ENCODE peak calls at places on chromosomes 7 and 10, in four cellular contexts. U, V, Q and G are unnamed samples.

GRCh38 chr10:88033793-88034192 is 170.4 kb downstream of the PTEN start:
- DNase-seq in U (no peak), V (no peak), Q (no peak), G (no peak)

GRCh38 chr7:130996205-130996840 is 262.3 kb upstream of the KLF14 start:
- DNase-seq in U (no peak), V (no peak), Q (no peak), G (no peak)

GRCh38 chr7:63900394-63901203 is 98.0 kb upstream of the ZNF722 start:
- DNase-seq in U (no peak), V (peak), Q (no peak), G (peak)

GRCh38 chr7:8154290-8154689 is 107.7 kb downstream of the ICA1 start:
- DNase-seq in U (no peak), V (no peak), Q (no peak), G (no peak)

GRCh38 chr7:15685358-15686181 is 913 bp downstream of the MEOX2 start:
- DNase-seq in U (peak), V (peak), Q (peak), G (peak)

GRCh38 chr7:107971613-107972012 is 31.3 kb downstream of the LAMB1 start:
- DNase-seq in U (no peak), V (peak), Q (no peak), G (no peak)

GRCh38 chr10:119762805-119763798 is 37.3 kb downstream of the INPP5F start:
- DNase-seq in U (peak), V (no peak), Q (no peak), G (no peak)

GRCh38 chr7:2299131-2299829 is 15.0 kb downstream of the SNX8 start:
- DNase-seq in U (peak), V (no peak), Q (no peak), G (peak)

GRCh38 chr7:22569586-22570321 is 69.8 kb upstream of the STEAP1B start:
- DNase-seq in U (peak), V (no peak), Q (no peak), G (peak)

GRCh38 chr7:126685018-126685573 is 567.6 kb downstream of the GRM8 start:
- DNase-seq in U (no peak), V (no peak), Q (no peak), G (no peak)

GRCh38 chr10:62900829-62901571 is 84.8 kb upstream of the EGR2 start:
- DNase-seq in U (no peak), V (no peak), Q (no peak), G (peak)

GRCh38 chr10:24680647-24681475 is 42.8 kb downstream of the ARHGAP21 start:
- DNase-seq in U (peak), V (no peak), Q (no peak), G (no peak)

GRCh38 chr7:14747701-14748100 is 154.8 kb downstream of the DGKB start:
- DNase-seq in U (peak), V (no peak), Q (no peak), G (no peak)

GRCh38 chr7:105141068-105141467 is 127.1 kb downstream of the KMT2E start:
- DNase-seq in U (peak), V (no peak), Q (peak), G (peak)

GRCh38 chr10:28326516-28327493 is 23.9 kb upstream of the MPP7 start:
- DNase-seq in U (peak), V (peak), Q (no peak), G (no peak)

GRCh38 chr10:57689898-57690297 is 577.8 kb downstream of the IPMK start:
- DNase-seq in U (no peak), V (no peak), Q (no peak), G (no peak)

GRCh38 chr7:31261373-31261772 is 79.2 kb downstream of the NEUROD6 start:
- DNase-seq in U (no peak), V (no peak), Q (no peak), G (no peak)

GRCh38 chr7:77395543-77395942 is 20.6 kb downstream of the GSAP start:
- DNase-seq in U (no peak), V (no peak), Q (no peak), G (no peak)

GRCh38 chr7:141430426-141431142 is 120.6 kb upstream of the AGK start:
- DNase-seq in U (no peak), V (no peak), Q (no peak), G (no peak)

GRCh38 chr7:79290841-79291497 is 162.5 kb downstream of the MAGI2 start:
- DNase-seq in U (no peak), V (no peak), Q (no peak), G (no peak)

GRCh38 chr10:48241301-48241700 is 33.2 kb downstream of the FRMPD2 start:
- DNase-seq in U (no peak), V (peak), Q (no peak), G (no peak)

GRCh38 chr7:37832194-37832593 is 16.2 kb upstream of the NME8 start:
- DNase-seq in U (no peak), V (peak), Q (no peak), G (no peak)

GRCh38 chr7:77765906-77766800 is 32.1 kb downstream of the TMEM60 start:
- DNase-seq in U (no peak), V (no peak), Q (peak), G (peak)

GRCh38 chr7:26658080-26658697 is 206.2 kb downstream of the SKAP2 start:
- DNase-seq in U (no peak), V (no peak), Q (no peak), G (no peak)

GRCh38 chr10:124701881-124702656 is 42.1 kb downstream of the FAM53B start:
- DNase-seq in U (peak), V (no peak), Q (no peak), G (peak)

GRCh38 chr7:71459137-71459536 is 327.2 kb downstream of the GALNT17 start:
- DNase-seq in U (no peak), V (no peak), Q (no peak), G (no peak)
- H3K4me3 ChIP-seq in U (no peak), V (no peak), Q (no peak), G (no peak)

DNA sequence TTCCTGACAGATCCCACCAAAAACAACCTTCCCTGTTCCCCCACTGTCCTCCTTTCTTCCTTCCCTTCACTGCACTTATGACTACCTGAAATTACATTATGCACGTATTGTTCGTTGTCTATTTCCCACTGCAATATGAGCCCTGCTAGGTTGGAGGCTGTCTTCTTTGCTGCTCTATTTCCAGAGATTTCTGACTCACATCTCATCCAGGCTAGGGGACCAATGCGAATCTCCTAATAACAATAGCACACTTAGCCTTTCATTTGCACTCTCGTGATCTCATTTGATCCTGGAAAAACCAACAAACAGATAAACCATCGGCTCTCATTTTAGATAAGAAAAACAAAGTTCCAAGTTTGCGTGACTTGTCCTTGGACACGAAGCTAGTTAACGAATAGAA is 1.4 kb downstream of the ZNF438 start:
- DNase-seq in U (peak), V (no peak), Q (no peak), G (no peak)
- H3K4me3 ChIP-seq in U (no peak), V (no peak), Q (no peak), G (no peak)

GRCh38 chr10:110059965-110060364 is 52.2 kb downstream of the ADD3 start:
- DNase-seq in U (no peak), V (no peak), Q (no peak), G (no peak)
- H3K4me3 ChIP-seq in U (no peak), V (no peak), Q (no peak), G (no peak)

GRCh38 chr7:132352774-132353173 is 223.5 kb downstream of the PLXNA4 start:
- DNase-seq in U (no peak), V (no peak), Q (no peak), G (no peak)
- H3K4me3 ChIP-seq in U (no peak), V (no peak), Q (no peak), G (no peak)

GRCh38 chr7:76332073-76332472 is 26.7 kb downstream of the YWHAG start:
- DNase-seq in U (no peak), V (peak), Q (no peak), G (no peak)

GRCh38 chr7:76329479-76329878 is 27.0 kb downstream of the HSPB1 start:
- DNase-seq in U (no peak), V (peak), Q (no peak), G (no peak)

GRCh38 chr7:76330673-76331072 is 28.1 kb downstream of the YWHAG start:
- DNase-seq in U (no peak), V (peak), Q (no peak), G (no peak)

GRCh38 chr7:76328390-76328789 is 25.9 kb downstream of the HSPB1 start:
- DNase-seq in U (no peak), V (peak), Q (no peak), G (no peak)

GRCh38 chr7:76330245-76330644 is 27.8 kb downstream of the HSPB1 start:
- DNase-seq in U (no peak), V (peak), Q (no peak), G (no peak)
- H3K4me3 ChIP-seq in U (no peak), V (no peak), Q (no peak), G (no peak)

GRCh38 chr7:101880536-101881443 is 63.4 kb downstream of the CUX1 start:
- DNase-seq in U (peak), V (no peak), Q (no peak), G (no peak)
- H3K4me3 ChIP-seq in U (no peak), V (no peak), Q (no peak), G (no peak)

GRCh38 chr10:68959695-68960524 is 3.9 kb downstream of the DDX21 start:
- DNase-seq in U (no peak), V (no peak), Q (no peak), G (no peak)
- H3K4me3 ChIP-seq in U (no peak), V (no peak), Q (no peak), G (no peak)

DNA sequence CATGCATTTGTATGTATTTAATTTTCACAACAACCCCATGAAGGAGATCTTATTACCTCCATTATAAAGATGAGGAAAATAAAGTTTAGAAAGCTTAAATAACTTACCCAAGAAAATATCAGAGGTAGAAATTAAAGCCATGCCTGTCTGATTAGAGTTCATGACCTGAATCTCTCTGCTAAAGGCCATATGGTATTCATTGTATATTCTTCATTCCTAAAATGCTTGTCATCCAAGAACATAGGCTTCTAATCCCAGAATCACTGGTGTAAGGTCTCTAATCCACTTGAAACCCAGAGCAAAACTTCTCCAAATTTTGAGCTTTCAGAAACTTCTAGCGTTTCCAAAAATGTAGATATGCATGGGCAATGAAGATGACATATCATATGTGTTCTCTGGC is 72.3 kb upstream of the YAE1 start:
- DNase-seq in U (no peak), V (no peak), Q (no peak), G (no peak)
- H3K4me3 ChIP-seq in U (no peak), V (no peak), Q (no peak), G (no peak)

GRCh38 chr10:112313911-112314310 is 30.7 kb downstream of the TECTB start:
- DNase-seq in U (no peak), V (no peak), Q (no peak), G (no peak)
- H3K4me3 ChIP-seq in U (no peak), V (no peak), Q (no peak), G (no peak)

DNA sequence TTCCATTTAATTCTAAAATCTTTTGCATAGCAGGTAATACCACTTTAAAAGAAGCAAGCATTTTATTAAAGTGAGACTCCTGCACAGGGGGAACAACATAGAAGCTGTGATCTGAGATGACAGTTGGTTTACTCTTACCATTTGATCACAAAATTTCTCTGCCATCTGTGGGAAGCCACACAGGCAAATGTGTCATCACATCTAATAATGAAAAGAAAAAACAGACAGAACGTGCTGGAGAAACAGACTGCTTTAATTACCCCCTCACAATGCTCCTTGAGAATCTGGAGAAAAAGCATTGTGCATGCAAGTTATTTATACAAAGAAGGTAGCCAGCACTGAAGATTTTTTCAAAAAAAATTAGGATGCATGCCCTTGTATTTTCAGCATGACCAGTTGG is 165.2 kb upstream of the PTER start:
- DNase-seq in U (no peak), V (no peak), Q (no peak), G (no peak)
- H3K4me3 ChIP-seq in U (no peak), V (no peak), Q (no peak), G (no peak)